ENCODE peak calls at places on chromosomes 7 and 10, in four cellular contexts. N is neural crest cell; G is activated CD4-positive, alpha-beta T cell treated with anti-CD3 and anti-CD28 coated beads for 24 hours; C is tibial artery. K is an unnamed sample.

GRCh38 chr10:78408671-78409472 is 375.2 kb downstream of the RPS24 start:
- DNase-seq in N (no peak), G (no peak), C (peak), K (no peak)

GRCh38 chr10:452512-453504 is 236.7 kb downstream of the DIP2C start:
- DNase-seq in N (no peak), G (no peak), C (no peak), K (no peak)

GRCh38 chr7:42272793-42273665 is 36.0 kb upstream of the GLI3 start:
- DNase-seq in N (no peak), G (no peak), C (no peak), K (no peak)

GRCh38 chr10:110311357-110311949 is 6.7 kb upstream of the SMNDC1 start:
- DNase-seq in N (no peak), G (peak), C (no peak), K (peak)

GRCh38 chr7:44534087-44534486 is 7.0 kb downstream of the NPC1L1 start:
- DNase-seq in N (no peak), G (no peak), C (no peak), K (no peak)

GRCh38 chr10:62813981-62814380 is 2.2 kb downstream of the EGR2 start:
- DNase-seq in N (no peak), G (no peak), C (no peak), K (no peak)

GRCh38 chr10:18312385-18313145 is 172.3 kb downstream of the CACNB2 start:
- DNase-seq in N (no peak), G (no peak), C (no peak), K (no peak)

GRCh38 chr10:20670569-20670968 is 226.5 kb downstream of the NEBL start:
- DNase-seq in N (no peak), G (no peak), C (no peak), K (no peak)